ENCODE peak calls at places on chromosome 3, in ten cellular contexts. One of them, this sample, is unnamed.

GRCh38 chr3:31927806-31928205 is 53.3 kb downstream of the OSBPL10 start:
- DNase-seq in cerebellum: no peak
- DNase-seq in NCI-H510A: no peak
- DNase-seq in cardiac muscle cell: no peak
- DNase-seq in HS-5: no peak
- DNase-seq in T1000: no peak
- DNase-seq in MV-4-11: no peak
- DNase-seq in GM03348: no peak
- DNase-seq in psoas muscle: no peak
- DNase-seq in HS-27A: no peak
- DNase-seq in this sample: no peak

GRCh38 chr3:143769663-143770062 is 78.6 kb downstream of the SLC9A9 start:
- DNase-seq in cerebellum: no peak
- DNase-seq in NCI-H510A: no peak
- DNase-seq in cardiac muscle cell: no peak
- DNase-seq in HS-5: no peak
- DNase-seq in T1000: no peak
- DNase-seq in MV-4-11: no peak
- DNase-seq in GM03348: peak
- DNase-seq in psoas muscle: no peak
- DNase-seq in HS-27A: no peak
- DNase-seq in this sample: no peak

GRCh38 chr3:196406806-196407470 is 25.3 kb downstream of the UBXN7 start:
- DNase-seq in cerebellum: peak
- DNase-seq in NCI-H510A: no peak
- DNase-seq in cardiac muscle cell: no peak
- DNase-seq in HS-5: peak
- DNase-seq in T1000: peak
- DNase-seq in MV-4-11: no peak
- DNase-seq in GM03348: peak
- DNase-seq in psoas muscle: no peak
- DNase-seq in HS-27A: peak
- DNase-seq in this sample: no peak

GRCh38 chr3:38662544-38662943 is 13.1 kb upstream of the SCN5A start:
- DNase-seq in cerebellum: no peak
- DNase-seq in NCI-H510A: no peak
- DNase-seq in cardiac muscle cell: no peak
- DNase-seq in HS-5: peak
- DNase-seq in T1000: no peak
- DNase-seq in MV-4-11: no peak
- DNase-seq in GM03348: no peak
- DNase-seq in psoas muscle: no peak
- DNase-seq in HS-27A: peak
- DNase-seq in this sample: no peak

GRCh38 chr3:50138266-50139230 is 16.6 kb upstream of the SEMA3F start:
- DNase-seq in cerebellum: no peak
- DNase-seq in NCI-H510A: no peak
- DNase-seq in cardiac muscle cell: no peak
- DNase-seq in HS-5: no peak
- DNase-seq in T1000: no peak
- DNase-seq in MV-4-11: peak
- DNase-seq in GM03348: peak
- DNase-seq in psoas muscle: no peak
- DNase-seq in HS-27A: no peak
- DNase-seq in this sample: no peak

GRCh38 chr3:123670743-123671142 is 85.9 kb upstream of the HACD2 start:
- DNase-seq in cerebellum: no peak
- DNase-seq in NCI-H510A: no peak
- DNase-seq in cardiac muscle cell: no peak
- DNase-seq in HS-5: no peak
- DNase-seq in T1000: no peak
- DNase-seq in MV-4-11: no peak
- DNase-seq in GM03348: no peak
- DNase-seq in psoas muscle: no peak
- DNase-seq in HS-27A: no peak
- DNase-seq in this sample: no peak

GRCh38 chr3:130480736-130481135 is 36.2 kb upstream of the COL6A6 start:
- DNase-seq in cerebellum: no peak
- DNase-seq in NCI-H510A: no peak
- DNase-seq in cardiac muscle cell: peak
- DNase-seq in HS-5: no peak
- DNase-seq in T1000: no peak
- DNase-seq in MV-4-11: peak
- DNase-seq in GM03348: peak
- DNase-seq in psoas muscle: no peak
- DNase-seq in HS-27A: peak
- DNase-seq in this sample: no peak

GRCh38 chr3:16048435-16049318 is 125.8 kb upstream of the GALNT15 start:
- DNase-seq in cerebellum: peak
- DNase-seq in NCI-H510A: no peak
- DNase-seq in cardiac muscle cell: peak
- DNase-seq in HS-5: no peak
- DNase-seq in T1000: peak
- DNase-seq in MV-4-11: peak
- DNase-seq in GM03348: peak
- DNase-seq in psoas muscle: no peak
- DNase-seq in HS-27A: no peak
- DNase-seq in this sample: no peak

GRCh38 chr3:161640201-161640600 is 143.6 kb downstream of the OTOL1 start:
- DNase-seq in cerebellum: no peak
- DNase-seq in NCI-H510A: no peak
- DNase-seq in cardiac muscle cell: no peak
- DNase-seq in HS-5: no peak
- DNase-seq in T1000: no peak
- DNase-seq in MV-4-11: no peak
- DNase-seq in GM03348: no peak
- DNase-seq in psoas muscle: no peak
- DNase-seq in HS-27A: no peak
- DNase-seq in this sample: no peak

This sample was measured in activated CD8-positive, alpha-beta memory T cell treated with anti-CD3 and anti-CD28 coated beads for 48 hours.